ENCODE peak calls at places on chromosomes 3 and 15, in ten cellular contexts. G is heart left ventricle; L is foreskin fibroblast; Z is brain microvascular endothelial cell; B is esophagus squamous epithelium; D is CD8-positive, alpha-beta memory T cell; E is neuronal stem cell; W is H1; P is heart right ventricle; F is right atrium auricular region. Q is an unnamed sample.

GRCh38 chr3:65144791-65145355 is 457.1 kb upstream of the ADAMTS9 start:
- DNase-seq in B (no peak), W (no peak), F (no peak), D (no peak), L (no peak), P (no peak), E (no peak), G (no peak), Z (no peak), Q (peak)

GRCh38 chr3:40920041-40920440 is 279.3 kb upstream of the CTNNB1 start:
- DNase-seq in E (no peak), Z (peak), G (no peak), D (no peak), F (no peak), W (no peak), L (no peak), P (no peak), B (no peak), Q (no peak)

GRCh38 chr3:130956721-130957120 is 62.8 kb downstream of the ATP2C1 start:
- DNase-seq in L (no peak), E (no peak), G (no peak), B (no peak), D (no peak), P (no peak), F (no peak), Z (no peak), W (no peak), Q (no peak)

GRCh38 chr3:71050133-71050520 is 533.4 kb downstream of the FOXP1 start:
- DNase-seq in D (no peak), F (no peak), Z (peak), B (no peak), P (no peak), G (no peak), L (no peak), W (no peak), E (no peak), Q (no peak)

GRCh38 chr3:104102386-104102785 is 1264.3 kb upstream of the ALCAM start:
- DNase-seq in E (peak), W (no peak), L (no peak), D (no peak), B (no peak), Z (peak), G (no peak), F (no peak), P (no peak), Q (peak)

GRCh38 chr15:56341201-56341600 is 24.0 kb upstream of the TEX9 start:
- DNase-seq in W (no peak), D (no peak), B (no peak), E (no peak), F (no peak), Z (no peak), P (no peak), G (no peak), L (no peak), Q (no peak)

GRCh38 chr15:92612891-92613290 is 42.7 kb downstream of the FAM174B start:
- DNase-seq in Z (no peak), B (no peak), P (no peak), E (no peak), F (no peak), D (no peak), W (no peak), L (no peak), G (no peak), Q (no peak)

GRCh38 chr15:81271761-81272644 is 51.9 kb downstream of the STARD5 start:
- DNase-seq in D (no peak), E (no peak), Z (no peak), G (no peak), L (no peak), W (no peak), P (no peak), F (no peak), B (no peak), Q (no peak)

GRCh38 chr15:58760385-58761009 is 10.6 kb upstream of the MINDY2 start:
- DNase-seq in G (no peak), W (no peak), Z (no peak), F (no peak), D (no peak), P (no peak), L (no peak), E (no peak), B (no peak), Q (no peak)

GRCh38 chr3:31189971-31190370 is 295.5 kb upstream of the GADL1 start:
- DNase-seq in P (no peak), W (no peak), Z (no peak), G (no peak), E (no peak), F (no peak), B (no peak), D (no peak), L (no peak), Q (no peak)

GRCh38 chr15:71706461-71707229 is 103.7 kb upstream of the NR2E3 start:
- DNase-seq in F (no peak), G (no peak), P (no peak), L (no peak), B (no peak), E (no peak), D (no peak), Z (no peak), W (no peak), Q (no peak)

GRCh38 chr15:53658827-53659226 is 100.6 kb downstream of the WDR72 start:
- DNase-seq in Z (no peak), W (no peak), G (no peak), D (no peak), B (no peak), L (no peak), F (no peak), E (no peak), P (no peak), Q (no peak)

GRCh38 chr3:47367631-47368030 is 13.2 kb upstream of the PTPN23 start:
- DNase-seq in Z (no peak), L (no peak), B (no peak), G (no peak), D (no peak), F (no peak), W (no peak), E (no peak), P (no peak), Q (no peak)

GRCh38 chr3:84074767-84075166 is 884.0 kb upstream of the CADM2 start:
- DNase-seq in B (no peak), D (no peak), L (no peak), Z (no peak), G (no peak), P (no peak), E (no peak), W (no peak), F (no peak), Q (no peak)

GRCh38 chr3:136606990-136607389 is 145.2 kb downstream of the STAG1 start:
- DNase-seq in D (no peak), P (no peak), Z (no peak), G (no peak), F (no peak), W (no peak), E (no peak), L (no peak), B (no peak), Q (no peak)

GRCh38 chr15:26873846-26874245 is 7.0 kb downstream of the GABRA5 start:
- DNase-seq in L (no peak), Z (no peak), D (no peak), G (no peak), B (no peak), P (no peak), W (no peak), F (no peak), E (no peak), Q (no peak)

GRCh38 chr15:96869122-96869521 is 538.6 kb downstream of the NR2F2 start:
- DNase-seq in E (no peak), F (no peak), Z (peak), B (no peak), W (no peak), P (no peak), G (no peak), D (no peak), L (no peak), Q (no peak)

GRCh38 chr3:43959498-43960447 is 269.0 kb downstream of the ABHD5 start:
- DNase-seq in L (no peak), B (no peak), F (no peak), P (no peak), E (no peak), G (no peak), D (no peak), W (no peak), Z (no peak), Q (no peak)

GRCh38 chr3:40766396-40766795 is 241.6 kb downstream of the ZNF621 start:
- DNase-seq in D (no peak), B (no peak), E (no peak), P (no peak), Z (no peak), L (no peak), W (no peak), G (no peak), F (no peak), Q (no peak)

GRCh38 chr15:26866298-26867198 is at the start of gene GABRA5:
- DNase-seq in L (no peak), W (no peak), B (no peak), D (no peak), P (no peak), F (no peak), G (no peak), Z (peak), E (peak), Q (no peak)

GRCh38 chr3:184177767-184178306 is 3.2 kb downstream of the AP2M1 start:
- DNase-seq in B (no peak), F (no peak), L (no peak), E (no peak), W (no peak), D (no peak), Z (no peak), G (no peak), P (no peak), Q (no peak)

GRCh38 chr3:32184187-32184730 is 54.2 kb upstream of the CMTM8 start:
- DNase-seq in D (no peak), B (no peak), W (no peak), E (no peak), F (no peak), Z (no peak), P (no peak), L (no peak), G (no peak), Q (peak)

GRCh38 chr3:35335703-35336102 is 303.6 kb upstream of the ARPP21 start:
- DNase-seq in W (no peak), P (no peak), B (no peak), L (no peak), Z (no peak), D (no peak), G (no peak), F (no peak), E (no peak), Q (no peak)

GRCh38 chr15:28140062-28140461 is 40.9 kb upstream of the OCA2 start:
- DNase-seq in B (no peak), Z (no peak), P (no peak), W (no peak), F (no peak), D (no peak), L (no peak), G (no peak), E (no peak), Q (no peak)

GRCh38 chr3:119219069-119219468 is 21.6 kb downstream of the B4GALT4 start:
- DNase-seq in F (no peak), P (no peak), D (peak), G (no peak), W (no peak), L (no peak), E (no peak), Z (no peak), B (no peak), Q (no peak)

GRCh38 chr3:46883252-46884185 is 6.0 kb downstream of the PTH1R start:
- DNase-seq in L (peak), P (no peak), B (no peak), G (no peak), D (no peak), E (no peak), Z (no peak), W (no peak), F (no peak), Q (no peak)

GRCh38 chr3:144989756-144990155 is 1018.1 kb downstream of the DIPK2A start:
- DNase-seq in D (no peak), L (peak), W (no peak), E (no peak), F (no peak), G (no peak), B (no peak), Z (no peak), P (no peak), Q (no peak)

GRCh38 chr15:57248074-57248473 is 128.2 kb upstream of the CGNL1 start:
- DNase-seq in Z (no peak), W (no peak), B (no peak), E (no peak), L (no peak), P (no peak), F (no peak), G (no peak), D (no peak), Q (no peak)

GRCh38 chr3:153285194-153285641 is 123.2 kb downstream of the RAP2B start:
- DNase-seq in D (no peak), W (no peak), F (no peak), P (no peak), L (peak), E (no peak), B (no peak), G (no peak), Z (peak), Q (no peak)

GRCh38 chr3:51982352-51982837 is 940 bp upstream of the ACY1 start:
- DNase-seq in F (no peak), L (no peak), B (no peak), P (no peak), G (no peak), W (no peak), E (no peak), Z (no peak), D (no peak), Q (no peak)

GRCh38 chr15:91871797-91872196 is 18.3 kb downstream of the SLCO3A1 start:
- DNase-seq in G (no peak), P (no peak), F (no peak), W (no peak), D (no peak), L (no peak), B (no peak), Z (no peak), E (no peak), Q (no peak)

GRCh38 chr3:71225951-71226564 is 357.5 kb downstream of the FOXP1 start:
- DNase-seq in P (peak), L (no peak), B (no peak), W (no peak), E (no peak), Z (no peak), G (no peak), F (no peak), D (no peak), Q (no peak)

GRCh38 chr15:96771035-96771434 is 440.5 kb downstream of the NR2F2 start:
- DNase-seq in L (no peak), W (no peak), Z (no peak), F (no peak), E (no peak), D (no peak), P (no peak), G (no peak), B (no peak), Q (no peak)

GRCh38 chr3:146166450-146167222 is 5.7 kb upstream of the PLOD2 start:
- DNase-seq in D (no peak), L (peak), E (no peak), G (no peak), P (no peak), F (no peak), B (no peak), W (no peak), Z (peak), Q (peak)

GRCh38 chr3:46440531-46441294 is 24.0 kb downstream of the LTF start:
- DNase-seq in E (no peak), D (peak), W (no peak), F (no peak), B (no peak), Z (no peak), P (no peak), G (no peak), L (no peak), Q (no peak)

GRCh38 chr3:173800154-173800553 is 402.6 kb downstream of the NLGN1 start:
- DNase-seq in L (no peak), Z (no peak), B (no peak), E (no peak), D (no peak), P (no peak), G (no peak), F (no peak), W (no peak), Q (no peak)

GRCh38 chr3:160564205-160564922 is 1.0 kb downstream of the KPNA4 start:
- DNase-seq in Z (no peak), E (peak), W (no peak), L (no peak), B (no peak), D (no peak), P (peak), F (no peak), G (peak), Q (no peak)

GRCh38 chr3:170585937-170586310 is at the start of gene SLC7A14:
- DNase-seq in W (no peak), D (no peak), P (no peak), Z (peak), G (no peak), E (no peak), L (no peak), F (no peak), B (no peak), Q (no peak)
- H3K4me3 ChIP-seq in W (peak), D (no peak), P (peak), Z (peak), G (peak), E (peak), L (peak), F (peak), B (peak), Q (peak)

GRCh38 chr3:188401244-188401604 is 247.3 kb downstream of the LPP start:
- DNase-seq in W (no peak), L (no peak), G (no peak), Z (no peak), D (no peak), F (no peak), B (no peak), P (no peak), E (no peak), Q (no peak)

GRCh38 chr3:188396900-188397299 is 242.9 kb downstream of the LPP start:
- DNase-seq in F (no peak), P (no peak), B (no peak), L (no peak), Z (no peak), G (no peak), D (no peak), E (no peak), W (no peak), Q (no peak)

GRCh38 chr3:188396251-188396650 is 242.3 kb downstream of the LPP start:
- DNase-seq in B (no peak), L (no peak), G (no peak), Z (no peak), P (no peak), D (no peak), E (no peak), F (no peak), W (no peak), Q (no peak)

GRCh38 chr3:188400494-188401243 is 246.7 kb downstream of the LPP start:
- DNase-seq in L (no peak), F (no peak), P (no peak), G (no peak), Z (no peak), D (no peak), E (no peak), W (no peak), B (no peak), Q (no peak)

GRCh38 chr3:188397766-188398705 is 244.1 kb downstream of the LPP start:
- DNase-seq in Z (no peak), W (no peak), L (no peak), G (no peak), D (no peak), P (peak), B (no peak), F (no peak), E (no peak), Q (no peak)
- H3K4me3 ChIP-seq in Z (no peak), W (no peak), L (no peak), G (no peak), D (peak), P (peak), B (peak), F (no peak), E (no peak), Q (no peak)

DNA sequence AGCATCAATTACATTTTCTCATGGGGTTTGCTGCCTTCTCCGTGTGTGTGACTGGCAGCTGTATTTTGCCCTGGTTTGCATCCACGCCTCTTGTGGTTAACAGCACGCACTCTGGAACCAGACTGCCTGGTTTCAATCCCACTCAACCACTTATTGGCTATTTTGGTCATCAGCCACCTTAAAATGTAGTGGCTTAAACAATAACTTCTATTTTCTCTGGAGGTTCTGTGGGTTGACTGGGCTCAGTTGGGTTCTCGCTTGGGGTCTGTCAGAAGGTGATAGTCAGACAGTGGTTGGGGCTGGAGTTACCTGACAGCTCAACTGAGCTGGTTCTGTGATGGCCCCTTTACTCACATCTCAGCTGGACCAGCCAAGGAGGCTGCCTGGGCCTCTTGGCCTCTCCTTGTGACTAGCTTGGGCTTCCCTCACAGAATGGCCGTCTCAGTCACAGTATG is 36.8 kb downstream of the EHD4 start:
- DNase-seq in G (no peak), B (no peak), F (no peak), L (no peak), P (no peak), D (no peak), Z (no peak), W (no peak), E (no peak), Q (no peak)
- H3K4me3 ChIP-seq in G (no peak), B (no peak), F (no peak), L (no peak), P (no peak), D (peak), Z (no peak), W (no peak), E (no peak), Q (no peak)

GRCh38 chr3:13851091-13851849 is 28.6 kb downstream of the WNT7A start:
- DNase-seq in F (no peak), D (no peak), Z (no peak), G (no peak), E (no peak), P (no peak), L (no peak), B (no peak), W (no peak), Q (no peak)
- H3K4me3 ChIP-seq in F (no peak), D (no peak), Z (no peak), G (no peak), E (no peak), P (no peak), L (no peak), B (no peak), W (no peak), Q (no peak)

DNA sequence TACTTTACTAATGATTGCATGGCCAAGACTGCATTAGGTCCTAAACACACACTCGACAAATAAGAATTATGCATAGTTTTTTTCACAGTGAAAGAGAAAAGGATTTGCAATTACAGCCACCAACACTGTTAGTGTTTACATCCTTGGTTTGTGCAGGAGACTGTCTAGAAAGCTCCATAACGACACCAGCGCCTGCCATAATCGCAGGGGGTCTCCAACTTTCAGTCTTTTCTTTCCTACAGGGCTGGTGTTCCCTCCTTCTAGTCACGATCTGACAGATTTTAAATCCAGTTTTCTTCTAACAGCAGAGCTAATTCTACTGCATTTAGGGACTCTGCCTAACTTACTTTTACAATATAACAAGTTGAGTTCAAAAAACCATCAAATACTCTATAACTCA is 58.0 kb downstream of the CLASP2 start:
- DNase-seq in F (no peak), B (no peak), D (no peak), G (no peak), W (no peak), Z (no peak), L (no peak), E (no peak), P (no peak), Q (no peak)
- H3K4me3 ChIP-seq in F (peak), B (peak), D (peak), G (peak), W (no peak), Z (no peak), L (peak), E (no peak), P (peak), Q (no peak)

DNA sequence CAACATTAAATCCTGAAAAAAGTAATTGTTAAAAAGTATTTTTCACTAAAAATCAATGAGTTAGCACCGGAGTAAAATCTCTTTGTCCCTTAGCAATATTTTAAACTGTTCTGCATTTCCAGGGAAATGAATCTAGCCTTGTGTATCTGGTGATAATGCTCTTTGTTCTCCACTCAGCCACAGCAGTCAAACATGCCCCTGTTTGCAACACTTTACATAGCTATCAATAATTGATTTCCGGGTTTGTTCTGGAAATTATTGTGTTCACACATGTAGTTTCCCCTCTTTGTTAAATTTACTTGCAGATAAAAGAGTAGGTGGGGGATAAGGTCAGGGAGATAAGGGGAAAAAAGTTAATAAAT is 3.6 kb upstream of the A4GNT start:
- DNase-seq in B (no peak), W (no peak), L (no peak), D (no peak), P (no peak), G (no peak), F (no peak), Z (no peak), E (no peak), Q (no peak)
- H3K4me3 ChIP-seq in B (no peak), W (no peak), L (no peak), D (no peak), P (no peak), G (no peak), F (no peak), Z (no peak), E (no peak), Q (no peak)

GRCh38 chr15:67446449-67446848 is 74.5 kb upstream of the C15orf61 start:
- DNase-seq in D (no peak), W (no peak), G (no peak), P (no peak), E (no peak), B (no peak), F (no peak), Z (no peak), L (no peak), Q (no peak)
- H3K4me3 ChIP-seq in D (no peak), W (no peak), G (no peak), P (no peak), E (no peak), B (no peak), F (no peak), Z (no peak), L (no peak), Q (no peak)

Q was measured in AG09309.